ENCODE peak calls at places on chromosomes 4 and X, in seven cellular contexts. L is sigmoid colon; T is NCI-H524 treated with DMSO at 0.1 percent for 48 hours; J is stimulated activated CD4-positive, alpha-beta T cell treated with anti-CD3 and anti-CD28 coated beads, Interleukin-2, amount 100 ng/mL, for 48 hours; D is A549; H is HT-29; F is naive thymus-derived CD8-positive, alpha-beta T cell. Z is an unnamed sample.

GRCh38 chr4:88999392-88999791 is 57.6 kb downstream of the FAM13A start:
- DNase-seq in H (no peak), L (no peak), F (no peak), D (no peak), T (peak), J (no peak), Z (no peak)

GRCh38 chrX:150508461-150509367 is 59.7 kb upstream of the MTM1 start:
- DNase-seq in H (no peak), D (no peak), L (peak), T (no peak), J (no peak), F (no peak), Z (no peak)

GRCh38 chr4:169179609-169180526 is 90.9 kb downstream of the SH3RF1 start:
- DNase-seq in F (no peak), T (no peak), H (no peak), D (no peak), J (no peak), L (no peak), Z (no peak)

GRCh38 chr4:185999207-185999606 is 69.7 kb upstream of the TLR3 start:
- DNase-seq in T (no peak), L (no peak), H (no peak), D (no peak), J (no peak), F (no peak), Z (no peak)

GRCh38 chr4:61528595-61528994 is 328.5 kb downstream of the ADGRL3 start:
- DNase-seq in D (no peak), F (no peak), T (no peak), L (no peak), H (no peak), J (no peak), Z (no peak)

GRCh38 chr4:172356002-172356401 is 542.8 kb downstream of the GALNTL6 start:
- DNase-seq in F (no peak), J (no peak), T (no peak), H (no peak), L (no peak), D (no peak), Z (no peak)

GRCh38 chr4:158821228-158822009 is 52.6 kb downstream of the FNIP2 start:
- DNase-seq in F (no peak), D (no peak), T (no peak), H (no peak), L (no peak), J (no peak), Z (no peak)

GRCh38 chr4:42489095-42489494 is 91.8 kb downstream of the SHISA3 start:
- DNase-seq in D (no peak), L (no peak), T (no peak), F (no peak), J (no peak), H (no peak), Z (peak)

GRCh38 chr4:112343330-112343729 is 46.2 kb downstream of the ALPK1 start:
- DNase-seq in J (no peak), H (no peak), L (no peak), T (peak), F (no peak), D (no peak), Z (no peak)

GRCh38 chr4:82784615-82785247 is 13.9 kb downstream of the SCD5 start:
- DNase-seq in T (peak), D (no peak), F (no peak), L (no peak), H (no peak), J (no peak), Z (no peak)

GRCh38 chr4:75016472-75016871 is 83.6 kb downstream of the PARM1 start:
- DNase-seq in D (no peak), J (no peak), L (no peak), H (no peak), T (no peak), F (no peak), Z (no peak)

GRCh38 chrX:51837926-51838325 is 55.5 kb upstream of the MAGED1 start:
- DNase-seq in D (no peak), F (no peak), L (peak), H (peak), J (no peak), T (no peak), Z (no peak)

Z was measured in GM06990.